ENCODE peak calls at places on chromosomes 12 and 14, in five cellular contexts. Z, L, S, P and F are unnamed samples.

GRCh38 chr14:75578786-75579781 is 664 bp downstream of the FLVCR2 start:
- DNase-seq in L (no peak), Z (no peak), P (no peak), S (peak), F (no peak)

GRCh38 chr14:103139371-103140016 is 16.2 kb downstream of the TNFAIP2 start:
- DNase-seq in L (no peak), S (no peak), Z (no peak), P (no peak), F (no peak)

GRCh38 chr14:22852940-22853767 is 16.8 kb downstream of the MMP14 start:
- DNase-seq in L (peak), S (peak), P (peak), Z (peak), F (peak)

GRCh38 chr14:78697341-78697740 is 527.2 kb downstream of the NRXN3 start:
- DNase-seq in P (no peak), L (peak), S (no peak), Z (peak), F (no peak)

GRCh38 chr12:97760601-97761000 is 298.0 kb downstream of the RMST start:
- DNase-seq in S (no peak), Z (no peak), P (no peak), L (no peak), F (no peak)

GRCh38 chr12:64566122-64566521 is 44.2 kb upstream of the RASSF3 start:
- DNase-seq in P (no peak), L (no peak), Z (no peak), S (no peak), F (no peak)

GRCh38 chr14:93045965-93046695 is 69.6 kb downstream of the ITPK1 start:
- DNase-seq in L (no peak), S (no peak), Z (no peak), P (no peak), F (no peak)

GRCh38 chr12:101908395-101908794 is 31.0 kb downstream of the DRAM1 start:
- DNase-seq in Z (no peak), L (no peak), P (no peak), S (no peak), F (no peak)

GRCh38 chr14:95431199-95432145 is 85.0 kb downstream of the SYNE3 start:
- DNase-seq in P (no peak), S (no peak), L (no peak), Z (peak), F (no peak)

GRCh38 chr14:88166616-88167015 is 156.5 kb downstream of the KCNK10 start:
- DNase-seq in S (no peak), P (no peak), Z (no peak), L (peak), F (no peak)

DNA sequence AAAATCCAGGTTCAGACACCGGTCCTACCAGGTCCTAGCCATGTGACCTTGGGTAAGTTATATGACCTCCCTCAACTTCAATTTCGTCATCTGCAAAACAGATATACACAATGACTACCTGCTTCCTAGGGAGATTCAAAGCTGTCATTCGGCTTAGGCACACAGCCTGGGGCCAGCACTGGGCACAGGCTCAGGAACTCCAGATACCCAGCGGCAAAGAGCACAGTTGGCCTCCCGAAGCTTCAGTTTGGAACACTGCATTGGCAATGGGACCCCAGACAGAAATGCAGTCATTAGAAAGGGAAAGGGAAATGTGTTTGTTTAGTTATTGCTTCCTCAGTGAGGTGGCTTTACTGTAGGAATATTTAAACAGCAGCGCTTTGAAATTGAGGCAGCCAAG is 11.4 kb downstream of the PLEKHG6 start:
- DNase-seq in S (no peak), P (no peak), Z (no peak), L (no peak), F (no peak)
- H3K27ac ChIP-seq in S (peak), P (peak), Z (no peak), L (peak), F (no peak)

GRCh38 chr14:101876539-101876938 is 87.8 kb upstream of the DYNC1H1 start:
- DNase-seq in P (peak), S (peak), Z (no peak), L (no peak), F (peak)
- H3K27ac ChIP-seq in P (peak), S (peak), Z (no peak), L (no peak), F (peak)

DNA sequence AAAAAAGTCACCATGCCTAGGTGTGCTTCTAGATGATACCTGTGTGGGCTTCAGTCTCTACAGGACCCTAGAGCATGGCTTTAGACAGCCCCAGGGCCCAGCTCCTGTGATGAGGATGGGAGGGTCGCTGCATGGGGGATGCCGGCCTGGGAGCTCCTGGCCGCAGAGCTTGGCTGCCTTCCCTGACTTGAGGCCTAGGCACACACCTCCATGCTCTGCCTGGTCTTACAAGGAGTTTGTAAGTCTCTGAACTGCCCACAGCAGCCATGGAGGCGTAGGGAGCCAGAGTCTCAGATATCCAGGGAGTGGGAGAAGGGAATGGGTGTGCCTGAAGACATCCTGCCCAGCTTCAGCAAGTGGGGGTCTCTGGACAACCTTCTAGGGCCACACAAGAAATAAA is 149.5 kb upstream of the MYL2 start:
- DNase-seq in Z (no peak), P (no peak), L (no peak), S (no peak), F (no peak)
- H3K27ac ChIP-seq in Z (no peak), P (no peak), L (no peak), S (no peak), F (no peak)

DNA sequence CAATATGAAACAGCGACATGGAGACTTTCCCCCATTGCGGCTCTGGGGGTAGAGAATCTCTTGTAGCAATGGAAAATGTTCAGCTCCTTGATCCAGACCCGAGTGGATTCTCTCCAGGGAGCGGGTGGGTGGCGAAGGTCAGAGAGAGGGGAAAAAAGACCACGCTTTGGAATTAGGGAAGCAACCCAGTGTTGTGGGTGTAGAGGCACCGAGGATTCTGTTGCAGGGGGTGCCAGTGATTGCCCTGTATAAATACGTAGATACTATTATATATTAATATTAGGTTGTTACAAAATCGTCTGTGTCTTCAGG is 136.1 kb upstream of the KRAS start:
- DNase-seq in Z (no peak), S (peak), L (no peak), P (peak), F (no peak)
- H3K27ac ChIP-seq in Z (no peak), S (peak), L (peak), P (peak), F (peak)

GRCh38 chr12:8779281-8779680 is 43.1 kb upstream of the A2ML1 start:
- DNase-seq in L (no peak), Z (no peak), S (no peak), P (no peak), F (no peak)

GRCh38 chr12:8780389-8780788 is 42.0 kb upstream of the A2ML1 start:
- DNase-seq in Z (peak), P (no peak), L (peak), S (no peak), F (no peak)

GRCh38 chr12:8784464-8784863 is 38.0 kb upstream of the A2ML1 start:
- DNase-seq in L (no peak), P (no peak), Z (no peak), S (no peak), F (no peak)

GRCh38 chr12:8779862-8780261 is 42.6 kb upstream of the A2ML1 start:
- DNase-seq in S (no peak), Z (no peak), P (no peak), L (no peak), F (no peak)

DNA sequence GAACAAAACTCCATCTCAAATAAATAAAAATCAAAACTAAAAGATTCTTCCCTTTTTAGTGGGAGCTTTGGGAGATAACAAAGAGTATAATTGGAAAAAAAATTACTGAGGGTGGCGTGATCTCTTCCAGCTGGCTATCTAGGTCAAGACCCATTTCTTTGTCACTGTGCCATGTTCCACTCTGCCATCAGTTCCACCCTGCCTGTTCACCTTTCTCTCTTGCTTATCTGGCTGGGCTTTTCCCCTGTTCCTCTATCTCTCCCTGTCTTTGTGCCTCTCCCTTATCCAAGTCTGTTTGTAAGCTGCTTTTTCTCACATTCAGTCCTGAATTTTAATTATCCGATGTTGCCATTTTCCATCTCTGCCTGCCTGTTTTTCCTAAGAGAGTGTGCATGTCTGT is 41.1 kb upstream of the A2ML1 start:
- DNase-seq in Z (no peak), L (no peak), P (no peak), S (no peak), F (no peak)
- H3K27ac ChIP-seq in Z (no peak), L (no peak), P (no peak), S (no peak), F (no peak)

GRCh38 chr12:62907067-62907466 is 27.9 kb downstream of the PPM1H start:
- DNase-seq in S (no peak), L (no peak), Z (no peak), P (no peak), F (peak)
- H3K27ac ChIP-seq in S (no peak), L (no peak), Z (no peak), P (no peak), F (no peak)

GRCh38 chr12:15625075-15625474 is 164.1 kb downstream of the EPS8 start:
- DNase-seq in L (no peak), P (no peak), Z (no peak), S (no peak), F (no peak)

GRCh38 chr12:15620726-15621125 is 168.5 kb downstream of the EPS8 start:
- DNase-seq in P (no peak), L (no peak), S (no peak), Z (no peak), F (no peak)

GRCh38 chr12:15621140-15621539 is 168.0 kb downstream of the EPS8 start:
- DNase-seq in L (no peak), S (no peak), P (no peak), Z (no peak), F (no peak)
- H3K27ac ChIP-seq in L (no peak), S (no peak), P (no peak), Z (no peak), F (no peak)

GRCh38 chr12:30962047-30962446 is 35.5 kb downstream of the TSPAN11 start:
- DNase-seq in P (no peak), S (no peak), L (no peak), Z (no peak), F (no peak)
- H3K27ac ChIP-seq in P (no peak), S (no peak), L (no peak), Z (no peak), F (no peak)

DNA sequence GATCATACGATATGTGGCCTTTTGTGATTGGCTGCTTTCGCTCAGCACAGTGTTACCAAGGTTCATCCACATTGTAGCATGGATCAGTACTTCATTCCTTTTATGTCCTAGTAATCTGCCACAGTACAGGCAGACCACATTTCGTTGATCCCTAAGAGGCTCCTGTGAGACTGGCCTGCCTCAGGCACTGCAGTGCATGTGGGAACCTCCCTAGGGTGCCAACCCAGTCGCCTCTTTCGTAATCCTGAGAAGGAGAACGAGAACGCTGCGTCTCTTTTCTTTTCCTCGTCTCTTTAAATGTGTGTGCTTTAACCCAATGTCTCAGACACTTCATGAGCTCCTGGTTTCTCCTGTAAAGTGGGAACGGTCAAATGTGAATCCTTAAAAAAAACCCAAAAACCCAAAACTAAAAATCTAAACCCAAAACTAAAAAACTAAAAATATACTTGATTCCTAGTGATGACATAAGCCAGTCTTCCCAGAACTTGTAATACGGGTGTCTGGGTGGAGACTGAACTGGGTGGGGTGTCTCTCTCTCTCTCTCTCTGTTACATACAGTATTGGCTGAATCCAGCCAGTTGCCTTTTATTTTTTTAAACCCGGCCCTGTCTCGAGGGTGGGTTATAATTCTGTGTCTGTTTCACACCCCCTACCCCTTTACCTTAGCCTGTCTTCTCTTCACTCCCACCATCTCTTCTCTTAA is 14.9 kb downstream of the AACS start:
- DNase-seq in Z (no peak), P (peak), L (peak), S (no peak), F (no peak)
- H3K27ac ChIP-seq in Z (no peak), P (peak), L (peak), S (no peak), F (peak)